ENCODE peak calls at places on chromosomes 13 and 19, in nine cellular contexts. One of them, this sample, is unnamed.

GRCh38 chr13:65264066-65264465 is 1966.1 kb downstream of the PCDH9 start:
- DNase-seq in T-helper 17 cell: no peak
- DNase-seq in GM12865: no peak
- DNase-seq in NCI-H1092 treated with DMSO at 0.1 percent for 48 hours: no peak
- DNase-seq in H54: no peak
- DNase-seq in cardiac fibroblast: no peak
- DNase-seq in A549: no peak
- DNase-seq in thoracic aorta: no peak
- DNase-seq in RCC 7860: no peak
- DNase-seq in this sample: no peak

GRCh38 chr13:29676941-29677452 is 81.5 kb upstream of the SLC7A1 start:
- DNase-seq in A549: peak
- DNase-seq in T-helper 17 cell: no peak
- DNase-seq in cardiac fibroblast: peak
- DNase-seq in H54: no peak
- DNase-seq in thoracic aorta: no peak
- DNase-seq in NCI-H1092 treated with DMSO at 0.1 percent for 48 hours: no peak
- DNase-seq in GM12865: no peak
- DNase-seq in RCC 7860: peak
- DNase-seq in this sample: no peak

GRCh38 chr19:19416280-19416679 is 10.8 kb downstream of the GATAD2A start:
- DNase-seq in GM12865: no peak
- DNase-seq in RCC 7860: no peak
- DNase-seq in T-helper 17 cell: no peak
- DNase-seq in A549: no peak
- DNase-seq in H54: no peak
- DNase-seq in cardiac fibroblast: peak
- DNase-seq in thoracic aorta: no peak
- DNase-seq in NCI-H1092 treated with DMSO at 0.1 percent for 48 hours: no peak
- DNase-seq in this sample: no peak

GRCh38 chr19:29086182-29086581 is 126.8 kb downstream of the UQCRFS1 start:
- DNase-seq in cardiac fibroblast: no peak
- DNase-seq in RCC 7860: no peak
- DNase-seq in GM12865: no peak
- DNase-seq in T-helper 17 cell: no peak
- DNase-seq in H54: no peak
- DNase-seq in A549: no peak
- DNase-seq in NCI-H1092 treated with DMSO at 0.1 percent for 48 hours: no peak
- DNase-seq in thoracic aorta: no peak
- DNase-seq in this sample: no peak

GRCh38 chr13:105446197-105446596 is 1089.3 kb downstream of the EFNB2 start:
- DNase-seq in RCC 7860: no peak
- DNase-seq in cardiac fibroblast: peak
- DNase-seq in T-helper 17 cell: no peak
- DNase-seq in GM12865: no peak
- DNase-seq in H54: no peak
- DNase-seq in NCI-H1092 treated with DMSO at 0.1 percent for 48 hours: no peak
- DNase-seq in thoracic aorta: no peak
- DNase-seq in A549: peak
- DNase-seq in this sample: no peak

GRCh38 chr13:106432636-106433035 is 102.8 kb downstream of the EFNB2 start:
- DNase-seq in A549: peak
- DNase-seq in GM12865: no peak
- DNase-seq in H54: no peak
- DNase-seq in cardiac fibroblast: peak
- DNase-seq in RCC 7860: no peak
- DNase-seq in T-helper 17 cell: no peak
- DNase-seq in thoracic aorta: no peak
- DNase-seq in NCI-H1092 treated with DMSO at 0.1 percent for 48 hours: no peak
- DNase-seq in this sample: no peak

GRCh38 chr13:45474584-45475454 is 10.1 kb downstream of the COG3 start:
- DNase-seq in RCC 7860: no peak
- DNase-seq in A549: no peak
- DNase-seq in T-helper 17 cell: no peak
- DNase-seq in H54: no peak
- DNase-seq in NCI-H1092 treated with DMSO at 0.1 percent for 48 hours: no peak
- DNase-seq in GM12865: no peak
- DNase-seq in thoracic aorta: no peak
- DNase-seq in cardiac fibroblast: no peak
- DNase-seq in this sample: no peak

GRCh38 chr13:80952158-80952557 is 611.2 kb upstream of the SPRY2 start:
- DNase-seq in NCI-H1092 treated with DMSO at 0.1 percent for 48 hours: no peak
- DNase-seq in A549: no peak
- DNase-seq in RCC 7860: no peak
- DNase-seq in thoracic aorta: no peak
- DNase-seq in T-helper 17 cell: no peak
- DNase-seq in H54: no peak
- DNase-seq in GM12865: no peak
- DNase-seq in cardiac fibroblast: no peak
- DNase-seq in this sample: no peak

GRCh38 chr19:32380269-32380668 is 25.3 kb upstream of the DPY19L3 start:
- DNase-seq in H54: no peak
- DNase-seq in A549: no peak
- DNase-seq in thoracic aorta: no peak
- DNase-seq in RCC 7860: no peak
- DNase-seq in NCI-H1092 treated with DMSO at 0.1 percent for 48 hours: no peak
- DNase-seq in GM12865: no peak
- DNase-seq in T-helper 17 cell: no peak
- DNase-seq in cardiac fibroblast: no peak
- DNase-seq in this sample: no peak

GRCh38 chr19:45600340-45600885 is 1.6 kb downstream of the GPR4 start:
- DNase-seq in NCI-H1092 treated with DMSO at 0.1 percent for 48 hours: no peak
- DNase-seq in T-helper 17 cell: no peak
- DNase-seq in GM12865: no peak
- DNase-seq in RCC 7860: no peak
- DNase-seq in A549: no peak
- DNase-seq in thoracic aorta: no peak
- DNase-seq in cardiac fibroblast: no peak
- DNase-seq in H54: no peak
- DNase-seq in this sample: no peak

GRCh38 chr13:101514695-101515275 is 62.3 kb downstream of the ITGBL1 start:
- DNase-seq in A549: peak
- DNase-seq in RCC 7860: peak
- DNase-seq in NCI-H1092 treated with DMSO at 0.1 percent for 48 hours: peak
- DNase-seq in H54: no peak
- DNase-seq in thoracic aorta: no peak
- DNase-seq in T-helper 17 cell: no peak
- DNase-seq in GM12865: peak
- DNase-seq in cardiac fibroblast: peak
- DNase-seq in this sample: no peak

GRCh38 chr19:20513179-20513934 is 52.2 kb downstream of the ZNF737 start:
- DNase-seq in NCI-H1092 treated with DMSO at 0.1 percent for 48 hours: no peak
- DNase-seq in thoracic aorta: no peak
- DNase-seq in cardiac fibroblast: no peak
- DNase-seq in GM12865: no peak
- DNase-seq in RCC 7860: no peak
- DNase-seq in T-helper 17 cell: no peak
- DNase-seq in H54: no peak
- DNase-seq in A549: no peak
- DNase-seq in this sample: no peak

GRCh38 chr19:35977446-35978222 is 17.4 kb upstream of the SDHAF1 start:
- DNase-seq in GM12865: peak
- DNase-seq in RCC 7860: no peak
- DNase-seq in thoracic aorta: no peak
- DNase-seq in T-helper 17 cell: no peak
- DNase-seq in H54: no peak
- DNase-seq in A549: peak
- DNase-seq in NCI-H1092 treated with DMSO at 0.1 percent for 48 hours: no peak
- DNase-seq in cardiac fibroblast: no peak
- DNase-seq in this sample: no peak

GRCh38 chr19:2175742-2176141 is 12.0 kb downstream of the DOT1L start:
- DNase-seq in A549: no peak
- DNase-seq in RCC 7860: no peak
- DNase-seq in H54: no peak
- DNase-seq in NCI-H1092 treated with DMSO at 0.1 percent for 48 hours: no peak
- DNase-seq in T-helper 17 cell: no peak
- DNase-seq in thoracic aorta: no peak
- DNase-seq in cardiac fibroblast: no peak
- DNase-seq in GM12865: no peak
- DNase-seq in this sample: no peak

GRCh38 chr13:99484405-99484981 is 16.8 kb upstream of the TM9SF2 start:
- DNase-seq in GM12865: no peak
- DNase-seq in RCC 7860: no peak
- DNase-seq in thoracic aorta: no peak
- DNase-seq in A549: no peak
- DNase-seq in NCI-H1092 treated with DMSO at 0.1 percent for 48 hours: no peak
- DNase-seq in H54: no peak
- DNase-seq in T-helper 17 cell: no peak
- DNase-seq in cardiac fibroblast: peak
- DNase-seq in this sample: no peak

GRCh38 chr19:54325194-54325621 is 12.2 kb upstream of the LILRA5 start:
- DNase-seq in H54: peak
- DNase-seq in GM12865: peak
- DNase-seq in cardiac fibroblast: peak
- DNase-seq in NCI-H1092 treated with DMSO at 0.1 percent for 48 hours: peak
- DNase-seq in T-helper 17 cell: no peak
- DNase-seq in thoracic aorta: no peak
- DNase-seq in RCC 7860: peak
- DNase-seq in A549: peak
- DNase-seq in this sample: no peak

GRCh38 chr19:17871878-17872250 is at the start of gene SLC5A5:
- DNase-seq in A549: no peak
- DNase-seq in GM12865: no peak
- DNase-seq in cardiac fibroblast: no peak
- DNase-seq in H54: no peak
- DNase-seq in NCI-H1092 treated with DMSO at 0.1 percent for 48 hours: no peak
- DNase-seq in T-helper 17 cell: no peak
- DNase-seq in RCC 7860: no peak
- DNase-seq in thoracic aorta: no peak
- DNase-seq in this sample: no peak

GRCh38 chr13:74771964-74772363 is 637.8 kb upstream of the KLF12 start:
- DNase-seq in cardiac fibroblast: peak
- DNase-seq in T-helper 17 cell: no peak
- DNase-seq in A549: peak
- DNase-seq in thoracic aorta: no peak
- DNase-seq in RCC 7860: peak
- DNase-seq in GM12865: no peak
- DNase-seq in H54: peak
- DNase-seq in NCI-H1092 treated with DMSO at 0.1 percent for 48 hours: no peak
- DNase-seq in this sample: no peak

GRCh38 chr13:48728226-48728625 is 74.5 kb downstream of the CYSLTR2 start:
- DNase-seq in NCI-H1092 treated with DMSO at 0.1 percent for 48 hours: no peak
- DNase-seq in thoracic aorta: no peak
- DNase-seq in H54: no peak
- DNase-seq in RCC 7860: no peak
- DNase-seq in T-helper 17 cell: no peak
- DNase-seq in cardiac fibroblast: no peak
- DNase-seq in GM12865: peak
- DNase-seq in A549: no peak
- DNase-seq in this sample: no peak

GRCh38 chr13:98466634-98467236 is 110.2 kb downstream of the STK24 start:
- DNase-seq in A549: peak
- DNase-seq in cardiac fibroblast: peak
- DNase-seq in NCI-H1092 treated with DMSO at 0.1 percent for 48 hours: peak
- DNase-seq in RCC 7860: peak
- DNase-seq in GM12865: peak
- DNase-seq in thoracic aorta: no peak
- DNase-seq in T-helper 17 cell: no peak
- DNase-seq in H54: peak
- DNase-seq in this sample: no peak

GRCh38 chr19:8324186-8325050 is 3.1 kb downstream of the RPS28 start:
- DNase-seq in RCC 7860: no peak
- DNase-seq in NCI-H1092 treated with DMSO at 0.1 percent for 48 hours: no peak
- DNase-seq in cardiac fibroblast: no peak
- DNase-seq in A549: no peak
- DNase-seq in T-helper 17 cell: no peak
- DNase-seq in GM12865: peak
- DNase-seq in H54: no peak
- DNase-seq in thoracic aorta: no peak
- DNase-seq in this sample: no peak

GRCh38 chr19:4415352-4415751 is 12.9 kb downstream of the CHAF1A start:
- DNase-seq in RCC 7860: no peak
- DNase-seq in A549: no peak
- DNase-seq in GM12865: no peak
- DNase-seq in T-helper 17 cell: no peak
- DNase-seq in NCI-H1092 treated with DMSO at 0.1 percent for 48 hours: no peak
- DNase-seq in H54: no peak
- DNase-seq in cardiac fibroblast: no peak
- DNase-seq in thoracic aorta: no peak
- DNase-seq in this sample: no peak

GRCh38 chr19:28020631-28021315 is 1192.2 kb downstream of the UQCRFS1 start:
- DNase-seq in H54: no peak
- DNase-seq in thoracic aorta: no peak
- DNase-seq in cardiac fibroblast: no peak
- DNase-seq in GM12865: no peak
- DNase-seq in RCC 7860: no peak
- DNase-seq in NCI-H1092 treated with DMSO at 0.1 percent for 48 hours: peak
- DNase-seq in T-helper 17 cell: no peak
- DNase-seq in A549: no peak
- DNase-seq in this sample: no peak

GRCh38 chr13:41707192-41707858 is 250.0 kb downstream of the RGCC start:
- DNase-seq in RCC 7860: no peak
- DNase-seq in thoracic aorta: no peak
- DNase-seq in cardiac fibroblast: no peak
- DNase-seq in NCI-H1092 treated with DMSO at 0.1 percent for 48 hours: no peak
- DNase-seq in A549: no peak
- DNase-seq in T-helper 17 cell: no peak
- DNase-seq in GM12865: no peak
- DNase-seq in H54: no peak
- DNase-seq in this sample: no peak

GRCh38 chr13:61415749-61416148 is at the start of gene PCDH20:
- DNase-seq in GM12865: no peak
- DNase-seq in thoracic aorta: no peak
- DNase-seq in NCI-H1092 treated with DMSO at 0.1 percent for 48 hours: no peak
- DNase-seq in cardiac fibroblast: no peak
- DNase-seq in RCC 7860: no peak
- DNase-seq in H54: no peak
- DNase-seq in T-helper 17 cell: no peak
- DNase-seq in A549: no peak
- DNase-seq in this sample: no peak

GRCh38 chr13:36712785-36713184 is 39.0 kb downstream of the SERTM1 start:
- DNase-seq in RCC 7860: peak
- DNase-seq in GM12865: no peak
- DNase-seq in T-helper 17 cell: no peak
- DNase-seq in H54: no peak
- DNase-seq in cardiac fibroblast: peak
- DNase-seq in A549: no peak
- DNase-seq in NCI-H1092 treated with DMSO at 0.1 percent for 48 hours: no peak
- DNase-seq in thoracic aorta: no peak
- DNase-seq in this sample: no peak

GRCh38 chr13:19150712-19151228 is 30.9 kb downstream of the TUBA3C start:
- DNase-seq in NCI-H1092 treated with DMSO at 0.1 percent for 48 hours: no peak
- DNase-seq in H54: no peak
- DNase-seq in GM12865: no peak
- DNase-seq in RCC 7860: no peak
- DNase-seq in cardiac fibroblast: no peak
- DNase-seq in T-helper 17 cell: no peak
- DNase-seq in A549: no peak
- DNase-seq in thoracic aorta: no peak
- DNase-seq in this sample: no peak

GRCh38 chr13:51845574-51846318 is 769 bp upstream of the TMEM272 start:
- DNase-seq in T-helper 17 cell: no peak
- DNase-seq in NCI-H1092 treated with DMSO at 0.1 percent for 48 hours: no peak
- DNase-seq in H54: no peak
- DNase-seq in thoracic aorta: no peak
- DNase-seq in RCC 7860: no peak
- DNase-seq in cardiac fibroblast: no peak
- DNase-seq in A549: no peak
- DNase-seq in GM12865: no peak
- DNase-seq in this sample: no peak

GRCh38 chr19:48962849-48963165 is 2.3 kb upstream of the FTL start:
- DNase-seq in T-helper 17 cell: no peak
- DNase-seq in RCC 7860: no peak
- DNase-seq in thoracic aorta: no peak
- DNase-seq in NCI-H1092 treated with DMSO at 0.1 percent for 48 hours: no peak
- DNase-seq in A549: no peak
- DNase-seq in GM12865: peak
- DNase-seq in cardiac fibroblast: no peak
- DNase-seq in H54: no peak
- DNase-seq in this sample: no peak

GRCh38 chr13:38693641-38694040 is 6.8 kb downstream of the FREM2 start:
- DNase-seq in H54: no peak
- DNase-seq in NCI-H1092 treated with DMSO at 0.1 percent for 48 hours: no peak
- DNase-seq in thoracic aorta: no peak
- DNase-seq in GM12865: no peak
- DNase-seq in RCC 7860: no peak
- DNase-seq in cardiac fibroblast: no peak
- DNase-seq in A549: no peak
- DNase-seq in T-helper 17 cell: no peak
- DNase-seq in this sample: peak

GRCh38 chr13:25171517-25172302 is at the start of gene AMER2:
- DNase-seq in thoracic aorta: no peak
- DNase-seq in H54: no peak
- DNase-seq in T-helper 17 cell: no peak
- DNase-seq in NCI-H1092 treated with DMSO at 0.1 percent for 48 hours: peak
- DNase-seq in GM12865: peak
- DNase-seq in cardiac fibroblast: peak
- DNase-seq in RCC 7860: no peak
- DNase-seq in A549: no peak
- DNase-seq in this sample: no peak